ENCODE peak calls at places on chromosomes 12 and 14, in four cellular contexts. W is GM12878, V is HepG2, N is K562. P is an unnamed sample.

GRCh38 chr14:56271988-56272387 is 153.8 kb downstream of the PELI2 start:
- DNase-seq in N (no peak), W (no peak), V (no peak), P (no peak)

GRCh38 chr12:47039756-47040155 is 39.7 kb upstream of the PCED1B start:
- DNase-seq in W (no peak), V (no peak), N (no peak), P (no peak)

GRCh38 chr12:73964641-73965040 is 573.0 kb upstream of the ATXN7L3B start:
- DNase-seq in W (no peak), V (no peak), N (no peak), P (no peak)

GRCh38 chr12:85424581-85425348 is 144.7 kb downstream of the ALX1 start:
- DNase-seq in V (peak; percentile 34), W (peak; percentile 15), N (peak; percentile 6), P (peak; percentile 21)

GRCh38 chr12:31016057-31016456 is 57.6 kb upstream of the DDX11 start:
- DNase-seq in W (no peak), N (no peak), V (no peak), P (no peak)

GRCh38 chr12:122090759-122091535 is 12.4 kb downstream of the MLXIP start:
- DNase-seq in V (no peak), W (no peak), N (no peak), P (no peak)

GRCh38 chr14:63174760-63175191 is 29.5 kb upstream of the RHOJ start:
- DNase-seq in N (no peak), W (no peak), V (peak; percentile 45), P (peak; percentile 51)

GRCh38 chr12:92078167-92079053 is 67.2 kb downstream of the BTG1 start:
- DNase-seq in N (peak; percentile 59), V (no peak), W (no peak), P (no peak)

GRCh38 chr12:97167598-97167997 is 260.5 kb downstream of the NEDD1 start:
- DNase-seq in W (no peak), N (no peak), V (no peak), P (no peak)

GRCh38 chr12:66144796-66145754 is 14.5 kb upstream of the LLPH start:
- DNase-seq in V (peak; percentile 69), W (no peak), N (peak; percentile 15), P (peak; percentile 31)

GRCh38 chr14:51848120-51848519 is 12.3 kb upstream of the GNG2 start:
- DNase-seq in W (no peak), N (no peak), V (no peak), P (no peak)

GRCh38 chr14:51847489-51847796 is 13.0 kb upstream of the GNG2 start:
- DNase-seq in N (no peak), W (no peak), V (no peak), P (no peak)

GRCh38 chr14:51845811-51846210 is 14.6 kb upstream of the GNG2 start:
- DNase-seq in W (no peak), V (no peak), N (no peak), P (no peak)

GRCh38 chr14:51846631-51847488 is 13.6 kb upstream of the GNG2 start:
- DNase-seq in N (no peak), W (peak; percentile 93), V (no peak), P (no peak)

DNA sequence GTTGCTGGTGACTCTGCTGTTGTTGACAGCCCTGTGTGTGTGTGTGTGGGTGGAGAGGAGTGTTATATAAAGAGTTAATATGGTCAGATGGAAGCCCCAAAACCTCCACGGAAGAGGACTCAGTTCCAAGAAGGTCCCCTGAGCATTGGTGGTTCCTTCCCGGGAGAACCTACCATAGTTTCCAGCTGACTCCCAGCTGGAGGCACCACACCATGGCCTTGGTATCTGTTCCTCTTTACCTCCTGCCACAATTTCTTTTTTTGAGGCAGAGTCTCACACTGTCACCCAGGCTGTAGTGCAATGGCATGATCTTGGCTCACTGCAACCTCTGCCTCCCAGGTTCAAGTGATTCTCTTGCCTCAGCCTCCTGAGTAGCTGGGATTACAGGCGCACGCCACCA is 15.9 kb upstream of the GNG2 start:
- DNase-seq in N (no peak), W (peak; percentile 78), V (no peak), P (no peak)
- TF ChIP-seq BHLHE40 in N (no peak), W (no peak), V (no peak), P (no peak)

DNA sequence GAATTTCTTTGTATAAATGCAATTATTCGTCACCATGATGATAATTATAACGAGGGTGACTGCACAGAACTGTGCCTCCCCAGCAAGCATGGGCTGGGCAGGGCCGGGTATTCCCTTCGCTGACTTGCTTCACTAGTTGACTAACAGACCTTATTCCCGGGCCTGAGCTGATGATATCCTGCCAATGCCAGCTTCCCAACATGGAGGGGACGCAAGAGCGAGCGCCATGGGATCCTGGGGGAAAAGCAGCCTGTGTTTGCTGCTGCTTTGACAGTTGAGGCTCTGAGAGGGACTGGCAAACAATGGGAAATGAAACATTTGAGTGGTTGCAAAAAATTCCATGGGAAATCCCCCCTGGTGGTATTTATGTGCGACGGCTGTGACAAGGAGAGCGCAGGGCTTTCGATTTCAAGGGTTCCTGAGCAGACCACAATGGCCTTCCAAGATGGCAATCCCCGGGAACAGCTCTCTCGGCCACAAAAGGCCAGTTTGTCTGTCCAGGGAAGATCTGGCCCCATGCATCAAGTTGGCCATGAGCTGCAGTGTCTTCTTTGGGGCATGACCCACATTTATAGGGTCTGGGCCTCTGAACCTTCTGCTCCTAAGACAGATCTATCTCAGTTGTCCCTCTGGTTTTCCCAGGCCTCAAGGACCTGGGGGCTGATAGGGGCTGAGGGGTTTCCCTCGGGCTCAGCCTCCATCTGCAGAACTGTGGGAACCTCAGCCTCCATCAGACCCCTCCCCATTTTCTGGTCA is 21.9 kb upstream of the MAP1LC3B2 start:
- DNase-seq in N (no peak), W (no peak), V (no peak), P (no peak)
- TF ChIP-seq SP1 in N (no peak), W (no peak), V (no peak), P (no peak)

GRCh38 chr12:52379536-52379935 is 5.9 kb downstream of the KRT84 start:
- DNase-seq in W (no peak), V (no peak), N (no peak), P (no peak)

GRCh38 chr12:52380271-52380694 is 5.2 kb downstream of the KRT84 start:
- DNase-seq in V (no peak), W (no peak), N (no peak), P (peak; percentile 17)

GRCh38 chr12:52378091-52378490 is 7.4 kb downstream of the KRT84 start:
- DNase-seq in V (no peak), N (no peak), W (no peak), P (no peak)

GRCh38 chr12:52381206-52381605 is 4.2 kb downstream of the KRT84 start:
- DNase-seq in V (no peak), N (no peak), W (no peak), P (no peak)

DNA sequence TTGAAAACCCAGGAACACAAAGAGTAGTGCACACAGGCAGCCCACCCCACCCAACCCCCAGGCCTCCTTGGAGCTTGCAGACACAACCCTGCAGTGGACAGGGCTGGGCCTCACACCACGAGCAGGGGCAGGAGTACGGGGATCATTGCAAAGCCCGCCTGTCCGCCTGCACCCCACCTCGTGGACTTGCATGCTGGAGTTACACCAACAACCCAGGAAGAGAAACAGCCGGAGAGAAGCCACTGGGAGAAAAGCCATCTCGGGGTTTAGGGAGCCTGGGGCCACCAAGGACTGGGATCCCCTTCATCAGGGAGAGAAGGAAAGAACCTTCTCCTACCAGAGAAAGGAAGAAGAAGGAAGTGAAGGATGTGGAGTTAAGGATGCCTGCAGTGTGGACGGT is 8.2 kb downstream of the KRT84 start:
- DNase-seq in N (no peak), V (no peak), W (no peak), P (no peak)
- TF ChIP-seq BHLHE40 in N (no peak), V (no peak), W (no peak), P (no peak)

DNA sequence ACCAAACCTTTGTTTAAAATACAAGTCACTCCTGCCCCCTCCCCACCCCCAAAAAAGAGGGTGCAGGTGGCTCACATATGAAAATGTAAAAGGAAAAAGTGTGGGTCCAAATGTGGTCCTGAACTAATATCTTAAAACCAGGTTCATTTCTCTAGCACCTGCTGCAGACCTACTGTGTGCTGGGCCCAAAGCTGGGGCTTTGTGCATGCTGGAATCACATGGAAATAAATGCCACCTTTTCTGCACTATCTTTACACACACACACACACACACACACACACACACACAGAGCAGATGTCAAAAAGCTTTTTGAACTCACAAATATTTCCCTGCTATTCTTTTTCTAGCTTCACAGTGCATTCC is 3.2 kb upstream of the BCL11B start:
- DNase-seq in W (no peak), N (no peak), V (no peak), P (no peak)
- TF ChIP-seq SP1 in W (no peak), N (no peak), V (no peak), P (no peak)

DNA sequence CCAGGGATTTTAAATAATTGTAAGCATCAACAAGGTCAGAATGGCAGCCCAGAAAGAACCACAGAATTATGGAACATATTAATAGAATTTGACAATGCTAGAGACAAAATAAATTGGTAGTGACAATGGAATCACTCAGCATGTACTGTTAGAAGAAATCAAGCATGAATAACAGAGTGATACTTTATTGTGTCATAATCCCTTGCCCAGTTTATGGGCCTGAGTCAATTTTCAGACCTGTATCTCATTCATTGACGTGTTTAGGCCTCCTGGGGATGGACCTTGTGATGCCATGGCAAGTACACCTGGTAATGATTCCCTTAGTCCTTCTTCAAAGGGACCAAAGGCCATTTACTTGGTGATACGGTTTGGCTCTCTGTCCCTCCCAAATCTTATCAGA is 12.8 kb upstream of the CCDC91 start:
- DNase-seq in V (no peak), W (no peak), N (no peak), P (no peak)
- TF ChIP-seq BHLHE40 in V (no peak), W (no peak), N (no peak), P (no peak)

GRCh38 chr12:117583677-117584076 is 222.3 kb upstream of the NOS1 start:
- DNase-seq in N (no peak), V (no peak), W (no peak), P (no peak)

GRCh38 chr12:117583092-117583491 is 221.7 kb upstream of the NOS1 start:
- DNase-seq in V (no peak), W (no peak), N (no peak), P (no peak)

GRCh38 chr12:117590999-117591398 is 229.6 kb upstream of the NOS1 start:
- DNase-seq in V (no peak), N (no peak), W (no peak), P (no peak)

GRCh38 chr12:117590386-117590785 is 229.0 kb upstream of the NOS1 start:
- DNase-seq in V (no peak), N (no peak), W (no peak), P (no peak)

GRCh38 chr12:117587646-117588287 is 226.3 kb upstream of the NOS1 start:
- DNase-seq in W (no peak), V (peak; percentile 15), N (peak; percentile 80), P (peak; percentile 76)
- TF ChIP-seq SP1 in W (no peak), V (no peak), N (no peak), P (no peak)

DNA sequence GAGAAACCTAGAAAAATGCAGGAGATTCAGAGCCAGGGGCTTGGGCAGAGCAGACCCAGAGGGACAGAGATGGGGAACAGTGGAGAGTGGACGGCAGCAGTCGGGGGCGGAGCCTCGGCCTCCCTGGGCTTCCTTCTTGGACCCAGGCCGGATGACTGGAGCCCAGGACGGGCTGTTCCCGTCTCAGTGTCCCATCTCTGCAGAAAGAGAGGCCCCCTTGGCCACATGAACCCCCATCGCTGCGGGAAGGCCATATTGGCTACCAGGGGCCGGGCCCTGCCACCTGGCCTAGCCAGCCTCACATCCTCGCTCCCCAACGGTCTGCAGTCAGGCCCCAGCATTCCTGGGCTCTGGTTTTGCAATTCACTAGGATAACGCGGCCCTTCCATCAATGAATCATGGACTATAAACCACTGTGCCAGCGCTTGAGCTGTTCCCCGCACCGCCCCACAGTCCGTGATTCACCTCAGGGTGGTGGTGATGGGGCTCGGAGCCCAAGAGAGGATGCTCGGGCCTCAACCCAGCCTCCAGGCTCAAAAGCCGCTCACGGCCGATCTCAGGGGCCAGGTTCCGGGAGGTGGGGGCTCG is 116.5 kb downstream of the RFLNA start:
- DNase-seq in V (no peak), N (no peak), W (no peak), P (no peak)
- TF ChIP-seq BHLHE40 in V (no peak), N (no peak), W (no peak), P (no peak)